ENCODE peak calls at places on chromosome 15, in eight cellular contexts. J, Z, Q, P, O, G, R and U are unnamed samples.

GRCh38 chr15:57640935-57641682 is 49.4 kb downstream of the MYZAP start:
- DNase-seq in R (no peak), J (no peak), Z (no peak), Q (peak), P (peak), G (no peak), O (peak), U (no peak)

GRCh38 chr15:68559342-68560310 is 19.2 kb upstream of the CORO2B start:
- DNase-seq in R (peak), J (no peak), P (peak), Z (peak), G (peak), Q (peak), O (peak), U (peak)

GRCh38 chr15:40070166-40070557 is 31.2 kb upstream of the SRP14 start:
- DNase-seq in O (no peak), G (no peak), R (no peak), P (no peak), Q (peak), J (no peak), Z (no peak), U (no peak)

GRCh38 chr15:57213783-57214366 is 162.4 kb upstream of the CGNL1 start:
- DNase-seq in Q (peak), G (no peak), Z (no peak), J (no peak), R (no peak), O (peak), P (peak), U (no peak)

GRCh38 chr15:35695002-35695401 is 149.0 kb upstream of the DPH6 start:
- DNase-seq in G (no peak), P (no peak), O (no peak), J (no peak), Q (no peak), R (no peak), Z (no peak), U (no peak)

GRCh38 chr15:98599911-98600685 is 48.2 kb upstream of the IGF1R start:
- DNase-seq in R (peak), G (peak), Z (peak), O (peak), P (no peak), J (no peak), Q (no peak), U (peak)

GRCh38 chr15:89330119-89330518 is 4.5 kb downstream of the POLG start:
- DNase-seq in G (no peak), J (no peak), O (no peak), R (no peak), P (no peak), Q (no peak), Z (no peak), U (no peak)

GRCh38 chr15:29125382-29126207 is 144.0 kb downstream of the NSMCE3 start:
- DNase-seq in J (no peak), P (no peak), R (no peak), Z (peak), O (no peak), G (no peak), Q (no peak), U (no peak)

GRCh38 chr15:51883436-51883835 is 54.0 kb downstream of the TMOD3 start:
- DNase-seq in P (no peak), Q (peak), G (no peak), Z (no peak), R (no peak), O (peak), J (no peak), U (no peak)

GRCh38 chr15:83848315-83849050 is 194.6 kb downstream of the ADAMTSL3 start:
- DNase-seq in P (peak), J (no peak), Q (no peak), O (peak), R (no peak), Z (no peak), G (no peak), U (no peak)

GRCh38 chr15:56918907-56919707 is 663 bp downstream of the TCF12 start:
- DNase-seq in G (peak), O (peak), P (peak), Z (peak), R (peak), Q (peak), J (no peak), U (peak)

GRCh38 chr15:58903232-58903631 is 30.2 kb downstream of the SLTM start:
- DNase-seq in J (no peak), G (no peak), Z (no peak), P (no peak), R (no peak), Q (no peak), O (no peak), U (no peak)

GRCh38 chr15:38828031-38828532 is 263.5 kb upstream of the RASGRP1 start:
- DNase-seq in Q (no peak), P (no peak), J (no peak), O (no peak), G (no peak), Z (no peak), R (no peak), U (no peak)

GRCh38 chr15:60583946-60584345 is 105.0 kb upstream of the ICE2 start:
- DNase-seq in P (no peak), Z (no peak), O (no peak), J (no peak), R (no peak), Q (peak), G (no peak), U (no peak)

GRCh38 chr15:75815811-75816719 is 27.2 kb upstream of the UBE2Q2 start:
- DNase-seq in G (no peak), P (no peak), Z (no peak), R (no peak), Q (no peak), O (no peak), J (no peak), U (no peak)

GRCh38 chr15:66587749-66588148 is 22.0 kb upstream of the LCTL start:
- DNase-seq in J (no peak), G (no peak), R (no peak), Q (no peak), Z (no peak), P (no peak), O (no peak), U (no peak)

GRCh38 chr15:57867970-57868791 is 161.7 kb downstream of the POLR2M start:
- DNase-seq in O (no peak), G (no peak), Z (no peak), R (no peak), P (no peak), J (no peak), Q (no peak), U (peak)

GRCh38 chr15:76178321-76178720 is 118.5 kb downstream of the TMEM266 start:
- DNase-seq in G (no peak), J (no peak), R (no peak), O (no peak), Q (no peak), Z (no peak), P (no peak), U (no peak)

GRCh38 chr15:25067725-25068309 is 113.0 kb downstream of the SNRPN start:
- DNase-seq in J (no peak), P (no peak), G (no peak), Q (no peak), Z (no peak), O (no peak), R (no peak), U (no peak)

GRCh38 chr15:41936155-41936554 is 36.2 kb downstream of the EHD4 start:
- DNase-seq in P (no peak), O (no peak), J (no peak), Q (no peak), G (no peak), R (no peak), Z (no peak), U (no peak)

GRCh38 chr15:85756411-85757072 is 38.2 kb downstream of the KLHL25 start:
- DNase-seq in R (no peak), O (no peak), Q (no peak), P (no peak), G (no peak), J (no peak), Z (no peak), U (no peak)

GRCh38 chr15:70033529-70034140 is 64.1 kb downstream of the TLE3 start:
- DNase-seq in O (no peak), Q (peak), R (no peak), Z (no peak), G (no peak), J (no peak), P (no peak), U (no peak)

GRCh38 chr15:41798607-41799487 is 24.6 kb downstream of the MAPKBP1 start:
- DNase-seq in P (no peak), O (no peak), Z (no peak), Q (no peak), G (no peak), J (no peak), R (no peak), U (no peak)

GRCh38 chr15:83285979-83286553 is 1.6 kb upstream of the BNC1 start:
- DNase-seq in P (peak), Z (no peak), G (no peak), O (peak), R (no peak), J (peak), Q (no peak), U (no peak)

GRCh38 chr15:91263632-91264477 is 163.8 kb downstream of the SV2B start:
- DNase-seq in J (no peak), P (no peak), Q (no peak), Z (no peak), O (no peak), R (no peak), G (no peak), U (no peak)